ENCODE peak calls at places on chromosomes 1 and 21, in six cellular contexts. One of them, this sample, is unnamed.

GRCh38 chr21:31218830-31219608 is 125.0 kb downstream of the TIAM1 start:
- DNase-seq in SK-N-MC: no peak
- DNase-seq in Panc1: no peak
- DNase-seq in K562: no peak
- DNase-seq in HL-60: no peak
- DNase-seq in GM23338: no peak
- DNase-seq in this sample: no peak

GRCh38 chr1:28860332-28861073 is 48.5 kb downstream of the OPRD1 start:
- DNase-seq in GM23338: no peak
- DNase-seq in SK-N-MC: no peak
- DNase-seq in Panc1: no peak
- DNase-seq in K562: no peak
- DNase-seq in HL-60: no peak
- DNase-seq in this sample: no peak

GRCh38 chr1:248696261-248696660 is 6.3 kb downstream of the OR14I1 start:
- DNase-seq in Panc1: no peak
- DNase-seq in SK-N-MC: no peak
- DNase-seq in GM23338: no peak
- DNase-seq in K562: peak; percentile 15
- DNase-seq in HL-60: no peak
- DNase-seq in this sample: no peak

GRCh38 chr1:40110389-40110788 is 13.3 kb upstream of the PPT1 start:
- DNase-seq in K562: no peak
- DNase-seq in HL-60: no peak
- DNase-seq in Panc1: no peak
- DNase-seq in GM23338: no peak
- DNase-seq in SK-N-MC: no peak
- DNase-seq in this sample: no peak

GRCh38 chr1:25617626-25618432 is 1.2 kb downstream of the MAN1C1 start:
- DNase-seq in K562: no peak
- DNase-seq in Panc1: no peak
- DNase-seq in SK-N-MC: no peak
- DNase-seq in GM23338: peak; percentile 70
- DNase-seq in HL-60: no peak
- DNase-seq in this sample: no peak

GRCh38 chr1:234987415-234988159 is 141.1 kb downstream of the TOMM20 start:
- DNase-seq in HL-60: no peak
- DNase-seq in Panc1: no peak
- DNase-seq in GM23338: peak; percentile 85
- DNase-seq in SK-N-MC: no peak
- DNase-seq in K562: no peak
- DNase-seq in this sample: no peak

GRCh38 chr21:45295576-45296365 is 8.1 kb upstream of the POFUT2 start:
- DNase-seq in GM23338: no peak
- DNase-seq in K562: no peak
- DNase-seq in SK-N-MC: peak; percentile 6
- DNase-seq in Panc1: no peak
- DNase-seq in HL-60: no peak
- DNase-seq in this sample: no peak

GRCh38 chr1:59750612-59751395 is 63.9 kb upstream of the HOOK1 start:
- DNase-seq in SK-N-MC: no peak
- DNase-seq in GM23338: no peak
- DNase-seq in Panc1: no peak
- DNase-seq in HL-60: no peak
- DNase-seq in K562: no peak
- DNase-seq in this sample: no peak

GRCh38 chr1:10065760-10066159 is 33.0 kb downstream of the UBE4B start:
- DNase-seq in GM23338: no peak
- DNase-seq in Panc1: no peak
- DNase-seq in SK-N-MC: no peak
- DNase-seq in K562: no peak
- DNase-seq in HL-60: no peak
- DNase-seq in this sample: no peak

GRCh38 chr21:26842300-26842699 is 2.9 kb downstream of the ADAMTS1 start:
- DNase-seq in Panc1: no peak
- DNase-seq in HL-60: no peak
- DNase-seq in SK-N-MC: no peak
- DNase-seq in K562: no peak
- DNase-seq in GM23338: no peak
- DNase-seq in this sample: no peak

GRCh38 chr1:94260635-94261387 is 23.4 kb upstream of the ARHGAP29 start:
- DNase-seq in SK-N-MC: no peak
- DNase-seq in K562: no peak
- DNase-seq in GM23338: no peak
- DNase-seq in HL-60: no peak
- DNase-seq in Panc1: no peak
- DNase-seq in this sample: no peak

GRCh38 chr1:214280386-214281029 is 451 bp upstream of the SMYD2 start:
- DNase-seq in K562: peak; percentile 39
- DNase-seq in Panc1: no peak
- DNase-seq in HL-60: peak; percentile 10
- DNase-seq in SK-N-MC: no peak
- DNase-seq in GM23338: peak; percentile 74
- DNase-seq in this sample: peak; percentile 33

GRCh38 chr1:10651793-10652192 is 144.7 kb downstream of the CASZ1 start:
- DNase-seq in GM23338: peak; percentile 66
- DNase-seq in HL-60: no peak
- DNase-seq in Panc1: no peak
- DNase-seq in SK-N-MC: no peak
- DNase-seq in K562: peak; percentile 67
- DNase-seq in this sample: no peak

GRCh38 chr1:186102559-186103148 is 272.4 kb downstream of the TPR start:
- DNase-seq in SK-N-MC: no peak
- DNase-seq in HL-60: no peak
- DNase-seq in K562: no peak
- DNase-seq in Panc1: no peak
- DNase-seq in GM23338: no peak
- DNase-seq in this sample: no peak

GRCh38 chr1:121458291-121459048 is 273.7 kb downstream of the SRGAP2C start:
- DNase-seq in Panc1: no peak
- DNase-seq in K562: no peak
- DNase-seq in HL-60: peak; percentile 64
- DNase-seq in SK-N-MC: no peak
- DNase-seq in GM23338: no peak
- DNase-seq in this sample: no peak

GRCh38 chr21:36428789-36429671 is 43.8 kb downstream of the CHAF1B start:
- DNase-seq in K562: no peak
- DNase-seq in SK-N-MC: no peak
- DNase-seq in GM23338: no peak
- DNase-seq in Panc1: no peak
- DNase-seq in HL-60: no peak
- DNase-seq in this sample: no peak

GRCh38 chr1:90717665-90718410 is 736 bp upstream of the BARHL2 start:
- DNase-seq in K562: peak; percentile 81
- DNase-seq in GM23338: peak; percentile 89
- DNase-seq in SK-N-MC: no peak
- DNase-seq in HL-60: no peak
- DNase-seq in Panc1: no peak
- DNase-seq in this sample: no peak

GRCh38 chr1:193471981-193472380 is 285.6 kb upstream of the B3GALT2 start:
- DNase-seq in GM23338: no peak
- DNase-seq in K562: no peak
- DNase-seq in HL-60: no peak
- DNase-seq in SK-N-MC: no peak
- DNase-seq in Panc1: no peak
- DNase-seq in this sample: no peak

GRCh38 chr1:9078949-9079500 is 9.6 kb upstream of the SLC2A5 start:
- DNase-seq in K562: no peak
- DNase-seq in HL-60: no peak
- DNase-seq in Panc1: no peak
- DNase-seq in SK-N-MC: no peak
- DNase-seq in GM23338: no peak
- DNase-seq in this sample: no peak

GRCh38 chr1:198806861-198807260 is 168.0 kb downstream of the PTPRC start:
- DNase-seq in SK-N-MC: no peak
- DNase-seq in K562: no peak
- DNase-seq in GM23338: no peak
- DNase-seq in HL-60: no peak
- DNase-seq in Panc1: no peak
- DNase-seq in this sample: no peak

GRCh38 chr1:205199090-205199930 is 12.2 kb downstream of the DSTYK start:
- DNase-seq in K562: peak; percentile 46
- DNase-seq in Panc1: no peak
- DNase-seq in HL-60: no peak
- DNase-seq in GM23338: no peak
- DNase-seq in SK-N-MC: no peak
- DNase-seq in this sample: no peak

GRCh38 chr1:1168156-1168450 is 5.6 kb upstream of the TTLL10 start:
- DNase-seq in GM23338: no peak
- DNase-seq in Panc1: no peak
- DNase-seq in SK-N-MC: no peak
- DNase-seq in HL-60: no peak
- DNase-seq in K562: no peak
- DNase-seq in this sample: no peak

GRCh38 chr1:9892563-9893528 is 17.2 kb downstream of the CTNNBIP1 start:
- DNase-seq in K562: no peak
- DNase-seq in GM23338: no peak
- DNase-seq in Panc1: no peak
- DNase-seq in SK-N-MC: no peak
- DNase-seq in HL-60: no peak
- DNase-seq in this sample: no peak

GRCh38 chr1:244920911-244921310 is 56.6 kb upstream of the HNRNPU start:
- DNase-seq in HL-60: peak; percentile 95
- DNase-seq in GM23338: no peak
- DNase-seq in K562: no peak
- DNase-seq in SK-N-MC: no peak
- DNase-seq in Panc1: no peak
- DNase-seq in this sample: no peak

GRCh38 chr1:63975447-63975846 is 201.6 kb downstream of the ROR1 start:
- DNase-seq in HL-60: no peak
- DNase-seq in K562: no peak
- DNase-seq in SK-N-MC: peak; percentile 78
- DNase-seq in GM23338: no peak
- DNase-seq in Panc1: no peak
- DNase-seq in this sample: no peak

GRCh38 chr1:172429324-172430127 is 9.0 kb downstream of the C1orf105 start:
- DNase-seq in Panc1: peak; percentile 55
- DNase-seq in GM23338: peak; percentile 81
- DNase-seq in SK-N-MC: peak; percentile 67
- DNase-seq in HL-60: no peak
- DNase-seq in K562: peak; percentile 63
- DNase-seq in this sample: no peak

GRCh38 chr21:31284797-31285397 is 59.2 kb downstream of the TIAM1 start:
- DNase-seq in GM23338: no peak
- DNase-seq in HL-60: no peak
- DNase-seq in K562: no peak
- DNase-seq in Panc1: no peak
- DNase-seq in SK-N-MC: no peak
- DNase-seq in this sample: no peak

GRCh38 chr1:232988572-232989040 is 38.2 kb downstream of the NTPCR start:
- DNase-seq in SK-N-MC: no peak
- DNase-seq in K562: no peak
- DNase-seq in HL-60: no peak
- DNase-seq in Panc1: no peak
- DNase-seq in GM23338: no peak
- DNase-seq in this sample: no peak

GRCh38 chr1:24379733-24380315 is 33.8 kb downstream of the STPG1 start:
- DNase-seq in SK-N-MC: no peak
- DNase-seq in Panc1: no peak
- DNase-seq in GM23338: no peak
- DNase-seq in HL-60: no peak
- DNase-seq in K562: no peak
- DNase-seq in this sample: no peak
- TF ChIP-seq POLR2AphosphoS5 in SK-N-MC: no peak
- TF ChIP-seq POLR2AphosphoS5 in Panc1: no peak
- TF ChIP-seq POLR2AphosphoS5 in GM23338: no peak
- TF ChIP-seq POLR2AphosphoS5 in HL-60: no peak
- TF ChIP-seq POLR2AphosphoS5 in K562: no peak
- TF ChIP-seq POLR2AphosphoS5 in this sample: no peak

DNA sequence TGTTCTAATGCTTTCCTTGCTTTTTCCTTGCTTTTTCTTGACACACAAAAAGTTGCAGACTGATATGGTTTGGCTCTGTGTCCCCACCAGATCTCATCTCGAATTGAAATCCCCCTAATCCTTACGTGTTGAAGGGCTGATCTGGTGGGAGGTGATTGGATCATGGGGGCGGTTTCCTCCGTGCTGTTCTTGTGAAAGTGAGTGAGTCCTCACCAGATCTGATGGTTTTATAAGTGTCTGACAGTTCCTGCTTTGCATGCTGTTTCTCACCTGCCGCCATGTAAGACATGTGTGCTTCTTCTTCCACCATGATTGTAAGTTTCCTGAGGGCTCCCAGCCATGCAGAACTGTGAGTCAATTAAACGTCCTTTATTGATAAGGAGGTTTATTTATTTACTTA is 11.3 kb downstream of the SPATA17 start:
- DNase-seq in SK-N-MC: no peak
- DNase-seq in Panc1: no peak
- DNase-seq in GM23338: no peak
- DNase-seq in HL-60: no peak
- DNase-seq in K562: no peak
- DNase-seq in this sample: no peak
- TF ChIP-seq POLR2AphosphoS5 in SK-N-MC: no peak
- TF ChIP-seq POLR2AphosphoS5 in Panc1: no peak
- TF ChIP-seq POLR2AphosphoS5 in GM23338: no peak
- TF ChIP-seq POLR2AphosphoS5 in HL-60: no peak
- TF ChIP-seq POLR2AphosphoS5 in K562: no peak
- TF ChIP-seq POLR2AphosphoS5 in this sample: no peak

GRCh38 chr21:39349211-39350093 is 564 bp upstream of the HMGN1 start:
- DNase-seq in K562: peak; percentile 99
- DNase-seq in GM23338: peak; percentile 98
- DNase-seq in Panc1: peak; percentile 71
- DNase-seq in SK-N-MC: peak; percentile 72
- DNase-seq in HL-60: peak; percentile 91
- DNase-seq in this sample: peak; percentile 86
- TF ChIP-seq POLR2AphosphoS5 in K562: peak; percentile 85
- TF ChIP-seq POLR2AphosphoS5 in GM23338: peak; percentile 69
- TF ChIP-seq POLR2AphosphoS5 in Panc1: peak; percentile 57
- TF ChIP-seq POLR2AphosphoS5 in SK-N-MC: peak; percentile 83
- TF ChIP-seq POLR2AphosphoS5 in HL-60: peak; percentile 95
- TF ChIP-seq POLR2AphosphoS5 in this sample: peak; percentile 93

DNA sequence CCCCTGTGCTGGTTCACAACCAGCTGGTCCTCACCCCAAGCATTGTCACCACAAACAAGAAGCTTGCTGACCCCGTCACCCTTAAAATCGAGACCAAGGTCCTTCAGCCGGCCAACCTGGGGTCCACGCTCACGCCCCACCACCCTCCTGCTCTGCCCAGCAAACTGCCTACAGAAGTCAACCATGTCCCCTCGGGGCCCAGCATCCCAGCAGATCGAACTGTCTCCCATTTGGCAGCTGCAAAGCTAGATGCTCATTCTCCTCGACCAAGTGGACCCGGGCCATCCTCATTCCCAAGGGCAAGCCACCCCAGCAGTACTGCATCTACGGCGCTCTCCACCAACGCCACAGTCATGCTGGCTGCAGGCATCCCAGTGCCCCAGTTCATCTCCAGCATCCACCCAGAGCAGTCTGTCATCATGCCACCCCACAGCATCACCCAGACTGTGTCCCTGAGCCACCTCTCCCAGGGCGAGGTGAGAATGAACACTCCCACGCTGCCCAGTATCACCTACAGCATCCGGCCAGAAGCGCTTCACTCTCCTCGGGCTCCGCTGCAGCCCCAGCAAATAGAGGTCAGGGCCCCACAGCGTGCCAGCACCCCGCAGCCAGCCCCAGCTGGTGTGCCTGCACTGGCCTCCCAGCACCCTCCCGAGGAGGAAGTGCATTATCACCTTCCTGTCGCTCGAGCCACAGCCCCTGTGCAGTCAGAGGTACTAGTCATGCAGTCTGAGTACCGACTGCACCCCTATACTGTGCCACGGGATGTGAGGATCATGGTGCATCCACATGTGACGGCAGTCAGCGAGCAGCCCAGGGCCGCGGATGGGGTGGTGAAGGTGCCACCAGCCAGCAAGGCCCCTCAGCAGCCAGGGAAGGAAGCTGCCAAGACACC is 40.6 kb downstream of the ZBTB17 start:
- DNase-seq in HL-60: no peak
- DNase-seq in Panc1: no peak
- DNase-seq in K562: no peak
- DNase-seq in GM23338: no peak
- DNase-seq in SK-N-MC: no peak
- DNase-seq in this sample: no peak
- TF ChIP-seq POLR2AphosphoS5 in HL-60: peak; percentile 34
- TF ChIP-seq POLR2AphosphoS5 in Panc1: no peak
- TF ChIP-seq POLR2AphosphoS5 in K562: no peak
- TF ChIP-seq POLR2AphosphoS5 in GM23338: no peak
- TF ChIP-seq POLR2AphosphoS5 in SK-N-MC: no peak
- TF ChIP-seq POLR2AphosphoS5 in this sample: no peak